ENCODE peak calls at places on chromosomes 6 and 20, in eight cellular contexts. A is uterus, T is prostate gland, S is lower lobe of right lung, G is A549, J is left ventricle myocardium inferior, K is sigmoid colon, O is pancreas. N is an unnamed sample.
A peak's percentile ranks its signal among the peaks of the same experiment; 100 is the strongest.

GRCh38 chr6:157263146-157263545 is 60.2 kb downstream of the TMEM242 start:
- DNase-seq in A (no peak), T (no peak), S (no peak), G (no peak), J (no peak), K (peak; percentile 18), O (no peak), N (no peak)

GRCh38 chr20:4946585-4947378 is 54.5 kb downstream of the SLC23A2 start:
- DNase-seq in A (no peak), T (no peak), S (no peak), G (no peak), J (no peak), K (no peak), O (no peak), N (no peak)

GRCh38 chr6:33320315-33321181 is 3.0 kb upstream of the ZBTB22 start:
- DNase-seq in A (peak; percentile 86), T (no peak), S (no peak), G (no peak), J (peak; percentile 63), K (peak; percentile 82), O (no peak), N (no peak)

GRCh38 chr6:3419624-3420272 is 37.1 kb downstream of the SLC22A23 start:
- DNase-seq in A (no peak), T (no peak), S (no peak), G (no peak), J (no peak), K (no peak), O (no peak), N (no peak)

GRCh38 chr20:8532169-8532568 is 400.1 kb downstream of the PLCB1 start:
- DNase-seq in A (no peak), T (no peak), S (no peak), G (no peak), J (no peak), K (no peak), O (no peak), N (no peak)

GRCh38 chr6:125859691-125860210 is 69.0 kb downstream of the NCOA7 start:
- DNase-seq in A (no peak), T (no peak), S (no peak), G (no peak), J (no peak), K (no peak), O (no peak), N (no peak)

GRCh38 chr20:8424010-8424409 is 291.9 kb downstream of the PLCB1 start:
- DNase-seq in A (no peak), T (no peak), S (no peak), G (no peak), J (no peak), K (no peak), O (no peak), N (no peak)

GRCh38 chr20:61744691-61745396 is 320.8 kb downstream of the TAF4 start:
- DNase-seq in A (no peak), T (no peak), S (peak; percentile 31), G (no peak), J (no peak), K (no peak), O (no peak), N (no peak)

GRCh38 chr6:16212276-16212675 is 26.1 kb upstream of the GMPR start:
- DNase-seq in A (no peak), T (no peak), S (no peak), G (no peak), J (no peak), K (no peak), O (no peak), N (no peak)

GRCh38 chr6:16217156-16217721 is 21.1 kb upstream of the GMPR start:
- DNase-seq in A (no peak), T (no peak), S (no peak), G (no peak), J (no peak), K (no peak), O (no peak), N (no peak)

DNA sequence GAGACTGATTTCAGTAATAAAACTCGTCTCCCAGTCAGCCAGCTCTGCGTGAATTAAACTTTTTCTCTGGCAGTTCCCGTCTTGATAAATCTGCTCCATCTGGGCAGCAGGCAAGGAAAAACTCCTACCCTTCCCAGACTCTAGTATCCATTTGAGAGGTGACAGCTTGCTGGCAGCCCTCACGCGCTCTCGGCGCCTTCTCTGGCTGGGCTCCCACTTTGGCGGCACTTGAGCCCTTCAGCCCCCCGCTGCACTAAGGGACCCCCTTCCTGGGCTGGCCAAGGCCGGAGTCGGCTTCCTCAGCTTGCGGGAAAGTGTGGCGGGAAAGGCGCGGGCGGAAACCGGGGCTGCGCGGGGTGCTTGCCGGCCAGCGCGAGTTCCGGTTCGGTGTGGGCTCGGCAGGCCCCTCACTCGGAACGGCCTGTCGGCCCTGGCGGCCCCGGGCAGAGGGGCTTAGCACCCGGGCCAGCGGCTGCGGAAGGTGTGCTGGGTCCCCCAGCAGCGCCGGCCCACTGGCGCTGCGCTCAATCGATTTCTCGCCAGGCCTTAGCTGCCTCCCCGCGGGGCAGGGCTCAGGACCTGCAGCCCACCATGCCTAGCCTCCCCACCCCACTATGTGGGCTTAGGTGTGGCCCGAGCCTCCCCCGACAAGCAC is 21.8 kb upstream of the GMPR start:
- DNase-seq in A (peak; percentile 49), T (no peak), S (no peak), G (no peak), J (no peak), K (no peak), O (no peak), N (no peak)
- H3K4me3 ChIP-seq in A (peak overlapping the region; percentile 22), T (no peak overlapping the region), S (peak overlapping the region; percentile 27), G (no peak overlapping the region), J (peak overlapping the region; percentile 46), K (no peak overlapping the region), O (peak overlapping the region; percentile 14), N (peak overlapping the region; percentile 60)

DNA sequence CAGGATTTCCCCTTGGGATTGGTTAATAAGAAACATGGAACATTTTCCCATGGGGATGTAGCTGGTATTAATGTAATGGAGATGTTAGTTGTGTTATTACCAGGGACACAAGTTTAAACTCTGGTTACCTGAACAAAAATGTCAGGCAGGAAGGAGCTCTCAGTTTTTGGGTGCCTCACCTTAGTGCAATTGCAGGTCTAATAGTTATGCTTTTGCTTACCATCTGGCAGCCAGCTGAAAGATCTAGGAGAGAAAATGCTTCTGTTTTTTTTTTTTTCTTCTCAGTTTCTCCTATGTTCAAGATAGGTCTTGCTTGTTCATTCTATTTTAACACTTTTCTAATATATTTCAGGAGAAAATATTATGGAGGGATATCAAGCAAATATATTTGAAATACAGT is 4.1 kb upstream of the UBE2J1 start:
- DNase-seq in A (no peak), T (no peak), S (no peak), G (no peak), J (no peak), K (no peak), O (no peak), N (no peak)
- TF ChIP-seq CTCF in A (no peak), T (no peak), S (no peak), G (no peak), J (no peak), K (no peak), O (no peak), N (no peak)

GRCh38 chr6:163302747-163303146 is 111.8 kb upstream of the QKI start:
- DNase-seq in A (no peak), T (no peak), S (no peak), G (no peak), J (no peak), K (no peak), O (no peak), N (no peak)
- H3K27ac ChIP-seq in A (no peak overlapping the region), T (no peak overlapping the region), S (no peak overlapping the region), G (no peak overlapping the region), J (peak overlapping the region; percentile 84), K (no peak overlapping the region), O (no peak overlapping the region), N (no peak overlapping the region)

GRCh38 chr6:42726485-42727083 is 4.2 kb upstream of the PRPH2 start:
- DNase-seq in A (peak; percentile 67), T (peak; percentile 80), S (peak; percentile 80), G (peak; percentile 72), J (peak; percentile 54), K (peak; percentile 93), O (peak; percentile 77), N (peak; percentile 82)
- H3K4me3 ChIP-seq in A (peak overlapping the region; percentile 44), T (peak overlapping the region; percentile 13), S (peak overlapping the region; percentile 65), G (no peak overlapping the region), J (peak overlapping the region; percentile 72), K (peak overlapping the region; percentile 31), O (peak overlapping the region; percentile 30), N (peak overlapping the region; percentile 73)

GRCh38 chr20:24106155-24106800 is 117.7 kb upstream of the GGTLC1 start:
- DNase-seq in A (no peak), T (no peak), S (no peak), G (no peak), J (no peak), K (no peak), O (no peak), N (no peak)

GRCh38 chr20:24100370-24101011 is 111.9 kb upstream of the GGTLC1 start:
- DNase-seq in A (peak; percentile 20), T (no peak), S (peak; percentile 55), G (no peak), J (peak; percentile 28), K (no peak), O (peak; percentile 12), N (no peak)

GRCh38 chr20:24098886-24099285 is 110.3 kb upstream of the GGTLC1 start:
- DNase-seq in A (no peak), T (no peak), S (no peak), G (no peak), J (no peak), K (no peak), O (no peak), N (no peak)

GRCh38 chr20:24102749-24103148 is 114.2 kb upstream of the GGTLC1 start:
- DNase-seq in A (no peak), T (no peak), S (no peak), G (no peak), J (no peak), K (no peak), O (no peak), N (no peak)

GRCh38 chr20:24102290-24102689 is 113.7 kb upstream of the GGTLC1 start:
- DNase-seq in A (no peak), T (no peak), S (no peak), G (peak; percentile 25), J (no peak), K (no peak), O (no peak), N (no peak)
- TF ChIP-seq CTCF in A (no peak), T (no peak), S (peak; percentile 26), G (peak; percentile 51), J (peak; percentile 44), K (no peak), O (no peak), N (no peak)

DNA sequence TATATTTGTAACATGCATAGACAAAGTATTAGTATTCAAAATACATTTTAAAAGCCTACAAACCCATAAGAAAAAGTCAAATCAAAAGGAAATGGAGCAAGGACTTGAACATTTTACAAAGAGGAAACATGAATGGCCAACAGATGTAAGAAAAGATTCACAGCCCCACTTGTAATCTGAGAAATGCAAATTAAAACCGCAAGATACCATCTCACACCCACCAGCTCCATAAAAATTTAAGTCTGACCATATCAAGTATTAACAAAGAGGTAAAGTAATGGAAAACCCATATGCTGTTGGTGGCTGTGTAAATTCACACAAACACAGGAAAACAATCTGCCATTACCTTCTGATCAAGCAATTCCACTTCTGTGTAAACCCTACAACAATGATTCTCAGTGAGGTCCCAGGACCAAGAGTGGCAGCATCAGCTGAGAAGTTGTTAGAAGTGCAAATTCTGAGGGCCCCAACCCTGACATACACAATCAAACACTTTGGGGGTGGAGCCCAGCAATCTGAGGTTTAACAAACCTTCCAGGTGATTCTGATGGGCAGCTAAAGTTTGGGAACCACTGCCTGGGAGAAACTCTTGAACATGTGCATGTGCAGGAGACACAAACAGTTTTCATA is 30.9 kb downstream of the BCL2L1 start:
- DNase-seq in A (no peak), T (no peak), S (no peak), G (no peak), J (no peak), K (no peak), O (no peak), N (no peak)
- H3K27ac ChIP-seq in A (no peak overlapping the region), T (no peak overlapping the region), S (no peak overlapping the region), G (peak overlapping the region; percentile 95), J (peak overlapping the region; percentile 10), K (no peak overlapping the region), O (no peak overlapping the region), N (peak overlapping the region; percentile 12)

N was measured in coronary artery.